ENCODE peak calls at places on chromosomes 1 and 21, in eight cellular contexts. Q is A673; C is BE2C; E is adrenal gland; S is neural progenitor cell; J is heart right ventricle; G is CD4-positive, CD25-positive, alpha-beta regulatory T cell; X is HAP-1. V is an unnamed sample. For H3K27me3 and H3K4me1, the result is how much of the 10 kb centered on the place peaks cover.

GRCh38 chr1:34842952-34843371 is 16.6 kb downstream of the SMIM12 start:
- DNase-seq in Q (no peak), C (no peak), E (no peak), S (peak), J (peak), G (no peak), X (no peak), V (no peak)

GRCh38 chr1:209879539-209879938 is 51.8 kb downstream of the UTP25 start:
- DNase-seq in Q (no peak), C (peak), E (no peak), S (no peak), J (no peak), G (no peak), X (no peak), V (no peak)

GRCh38 chr21:36175771-36176565 is 19.3 kb downstream of the DOP1B start:
- DNase-seq in Q (no peak), C (no peak), E (no peak), S (no peak), J (no peak), G (no peak), X (no peak), V (no peak)

GRCh38 chr1:244218220-244218619 is 167.1 kb downstream of the ZBTB18 start:
- DNase-seq in Q (no peak), C (no peak), E (no peak), S (peak), J (no peak), G (no peak), X (no peak), V (no peak)

GRCh38 chr1:193192586-193192985 is 6.2 kb upstream of the B3GALT2 start:
- DNase-seq in Q (no peak), C (no peak), E (no peak), S (no peak), J (no peak), G (no peak), X (no peak), V (no peak)

GRCh38 chr1:154350383-154350782 is 25.1 kb downstream of the ATP8B2 start:
- DNase-seq in Q (no peak), C (no peak), E (no peak), S (no peak), J (no peak), G (no peak), X (no peak), V (no peak)

GRCh38 chr1:215835951-215836350 is 268.8 kb downstream of the KCTD3 start:
- DNase-seq in Q (no peak), C (no peak), E (no peak), S (no peak), J (no peak), G (no peak), X (no peak), V (no peak)

GRCh38 chr21:44972821-44973220 is 33.0 kb downstream of the SLX9 start:
- DNase-seq in Q (no peak), C (no peak), E (no peak), S (no peak), J (no peak), G (no peak), X (no peak), V (no peak)

GRCh38 chr1:31932491-31933316 is 5.5 kb downstream of the PTP4A2 start:
- DNase-seq in Q (no peak), C (no peak), E (no peak), S (peak), J (no peak), G (no peak), X (no peak), V (no peak)

GRCh38 chr1:158999301-159000069 is 10.2 kb upstream of the IFI16 start:
- DNase-seq in Q (peak), C (peak), E (peak), S (peak), J (peak), G (no peak), X (no peak), V (peak)

GRCh38 chr1:3149277-3149676 is 80.3 kb downstream of the PRDM16 start:
- DNase-seq in Q (no peak), C (no peak), E (no peak), S (no peak), J (no peak), G (no peak), X (no peak), V (no peak)

GRCh38 chr1:46469846-46470245 is 19.8 kb upstream of the DMBX1 start:
- DNase-seq in Q (no peak), C (no peak), E (no peak), S (peak), J (no peak), G (no peak), X (no peak), V (no peak)
- H3K27me3 ChIP-seq in Q (under half), C (under half), E (under half), S (half or more), J (half or more), G (under half), X (under half), V (under half)

GRCh38 chr1:179871940-179872339 is 5.7 kb downstream of the TOR1AIP2 start:
- DNase-seq in Q (no peak), C (no peak), E (no peak), S (no peak), J (no peak), G (no peak), X (no peak), V (no peak)
- H3K4me3 ChIP-seq in Q (no peak), C (no peak), E (no peak), S (no peak), J (no peak), G (no peak), X (no peak), V (no peak)

GRCh38 chr21:41952568-41953248 is 1.1 kb downstream of the C2CD2 start:
- DNase-seq in Q (no peak), C (no peak), E (peak), S (peak), J (no peak), G (no peak), X (peak), V (no peak)

GRCh38 chr21:41953249-41953830 is 478 bp downstream of the C2CD2 start:
- DNase-seq in Q (no peak), C (no peak), E (no peak), S (peak), J (no peak), G (no peak), X (no peak), V (peak)

GRCh38 chr21:41955516-41955915 is 1.7 kb upstream of the C2CD2 start:
- DNase-seq in Q (no peak), C (no peak), E (no peak), S (no peak), J (no peak), G (no peak), X (no peak), V (no peak)

GRCh38 chr21:41953831-41954653 is at the start of gene C2CD2:
- DNase-seq in Q (peak), C (peak), E (peak), S (peak), J (peak), G (no peak), X (peak), V (peak)

DNA sequence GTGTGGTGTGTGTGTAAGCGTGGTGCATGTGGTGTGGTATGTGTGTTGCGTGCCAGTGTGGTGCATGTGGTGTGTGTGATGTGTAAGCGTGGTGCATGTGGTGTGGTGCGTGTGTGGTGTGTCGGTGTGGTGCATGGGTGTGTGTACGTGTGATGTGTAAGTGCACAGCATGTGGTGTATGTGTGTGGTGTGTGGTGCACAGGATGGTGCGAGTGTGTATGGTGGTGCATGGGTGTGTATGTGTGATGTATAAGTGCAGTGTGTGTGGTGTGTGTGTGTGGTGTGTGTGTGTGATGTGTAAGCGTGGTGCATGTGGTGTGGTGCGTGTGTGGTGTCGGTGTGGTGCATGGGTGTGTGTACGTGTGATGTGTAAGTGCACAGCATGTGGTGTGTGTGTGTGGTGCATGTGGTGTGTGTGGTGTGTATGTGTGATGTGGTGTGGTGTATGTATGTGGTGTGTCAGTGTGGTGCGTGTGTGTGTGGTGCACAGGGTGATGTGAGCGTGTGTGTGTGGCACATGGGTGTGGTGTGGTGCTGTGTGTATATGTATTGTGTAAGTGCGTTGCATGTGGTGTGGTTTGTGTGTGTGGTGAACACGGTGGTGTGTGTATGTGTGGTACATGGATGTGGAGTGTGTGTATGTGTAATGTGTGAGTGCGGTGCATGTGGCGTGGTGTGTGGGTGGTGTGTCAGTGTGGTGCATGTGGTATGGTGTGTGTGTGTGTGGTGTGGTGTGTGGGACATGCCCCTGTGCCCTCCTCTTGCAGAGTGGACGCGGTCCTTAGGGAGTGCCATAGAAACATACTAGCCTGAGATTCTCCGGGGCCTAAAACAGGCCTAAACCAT is 1.1 kb upstream of the C2CD2 start:
- DNase-seq in Q (no peak), C (no peak), E (no peak), S (no peak), J (no peak), G (no peak), X (no peak), V (no peak)
- H3K4me1 ChIP-seq in Q (under half), C (under half), E (half or more), S (under half), J (under half), G (under half), X (under half), V (under half)

GRCh38 chr1:178258521-178258920 is 164.6 kb downstream of the RASAL2 start:
- DNase-seq in Q (no peak), C (no peak), E (no peak), S (no peak), J (no peak), G (no peak), X (no peak), V (no peak)

GRCh38 chr1:178254433-178254832 is 160.5 kb downstream of the RASAL2 start:
- DNase-seq in Q (no peak), C (no peak), E (no peak), S (no peak), J (no peak), G (no peak), X (no peak), V (no peak)
- H3K27me3 ChIP-seq in Q (under half), C (under half), E (under half), S (under half), J (under half), G (under half), X (under half), V (under half)